ENCODE peak calls at places on chromosomes 2 and 18, in nine cellular contexts. One of them, this sample, is unnamed. For H3K9me3, the result is how much of the 10 kb centered on the place peaks cover.

GRCh38 chr2:69554981-69555380 is 88.6 kb downstream of the AAK1 start:
- DNase-seq in spleen: no peak
- DNase-seq in breast epithelium: no peak
- DNase-seq in adrenal gland: peak
- DNase-seq in ovary: no peak
- DNase-seq in K562: no peak
- DNase-seq in tibial nerve: no peak
- DNase-seq in stomach: no peak
- DNase-seq in upper lobe of left lung: no peak
- DNase-seq in this sample: no peak

GRCh38 chr2:231397011-231397927 is 1.8 kb downstream of the B3GNT7 start:
- DNase-seq in spleen: peak
- DNase-seq in breast epithelium: no peak
- DNase-seq in adrenal gland: no peak
- DNase-seq in ovary: no peak
- DNase-seq in K562: peak
- DNase-seq in tibial nerve: no peak
- DNase-seq in stomach: no peak
- DNase-seq in upper lobe of left lung: peak
- DNase-seq in this sample: no peak

GRCh38 chr2:237998530-237998929 is 31.7 kb downstream of the UBE2F start:
- DNase-seq in spleen: no peak
- DNase-seq in breast epithelium: no peak
- DNase-seq in adrenal gland: peak
- DNase-seq in ovary: no peak
- DNase-seq in K562: no peak
- DNase-seq in tibial nerve: no peak
- DNase-seq in stomach: no peak
- DNase-seq in upper lobe of left lung: no peak
- DNase-seq in this sample: no peak

GRCh38 chr2:75098856-75099255 is 100.5 kb downstream of the TACR1 start:
- DNase-seq in spleen: no peak
- DNase-seq in breast epithelium: no peak
- DNase-seq in adrenal gland: no peak
- DNase-seq in ovary: no peak
- DNase-seq in K562: peak
- DNase-seq in tibial nerve: no peak
- DNase-seq in stomach: no peak
- DNase-seq in upper lobe of left lung: no peak
- DNase-seq in this sample: no peak

GRCh38 chr2:101341901-101342624 is 33.6 kb upstream of the RNF149 start:
- DNase-seq in spleen: peak
- DNase-seq in breast epithelium: no peak
- DNase-seq in adrenal gland: peak
- DNase-seq in ovary: peak
- DNase-seq in K562: peak
- DNase-seq in tibial nerve: peak
- DNase-seq in stomach: peak
- DNase-seq in upper lobe of left lung: no peak
- DNase-seq in this sample: peak

GRCh38 chr2:64653174-64654062 is at the start of gene SERTAD2:
- DNase-seq in spleen: peak
- DNase-seq in breast epithelium: peak
- DNase-seq in adrenal gland: peak
- DNase-seq in ovary: peak
- DNase-seq in K562: peak
- DNase-seq in tibial nerve: peak
- DNase-seq in stomach: peak
- DNase-seq in upper lobe of left lung: peak
- DNase-seq in this sample: peak

GRCh38 chr2:226405465-226405864 is 394.2 kb downstream of the IRS1 start:
- DNase-seq in spleen: no peak
- DNase-seq in breast epithelium: no peak
- DNase-seq in adrenal gland: no peak
- DNase-seq in ovary: no peak
- DNase-seq in K562: no peak
- DNase-seq in tibial nerve: no peak
- DNase-seq in stomach: no peak
- DNase-seq in upper lobe of left lung: no peak
- DNase-seq in this sample: no peak

GRCh38 chr2:75503048-75503607 is 57.6 kb downstream of the EVA1A start:
- DNase-seq in spleen: no peak
- DNase-seq in breast epithelium: no peak
- DNase-seq in adrenal gland: peak
- DNase-seq in ovary: no peak
- DNase-seq in K562: no peak
- DNase-seq in tibial nerve: no peak
- DNase-seq in stomach: no peak
- DNase-seq in upper lobe of left lung: no peak
- DNase-seq in this sample: no peak

GRCh38 chr2:37919631-37920032 is 5.5 kb upstream of the RMDN2 start:
- DNase-seq in spleen: no peak
- DNase-seq in breast epithelium: no peak
- DNase-seq in adrenal gland: peak
- DNase-seq in ovary: no peak
- DNase-seq in K562: peak
- DNase-seq in tibial nerve: no peak
- DNase-seq in stomach: no peak
- DNase-seq in upper lobe of left lung: no peak
- DNase-seq in this sample: no peak

GRCh38 chr18:36593641-36594040 is 235.2 kb downstream of the TPGS2 start:
- DNase-seq in spleen: no peak
- DNase-seq in breast epithelium: no peak
- DNase-seq in adrenal gland: no peak
- DNase-seq in ovary: no peak
- DNase-seq in K562: no peak
- DNase-seq in tibial nerve: no peak
- DNase-seq in stomach: no peak
- DNase-seq in upper lobe of left lung: no peak
- DNase-seq in this sample: no peak

GRCh38 chr2:175233135-175233719 is 51.7 kb upstream of the ATP5MC3 start:
- DNase-seq in spleen: no peak
- DNase-seq in breast epithelium: no peak
- DNase-seq in adrenal gland: no peak
- DNase-seq in ovary: no peak
- DNase-seq in K562: no peak
- DNase-seq in tibial nerve: no peak
- DNase-seq in stomach: no peak
- DNase-seq in upper lobe of left lung: no peak
- DNase-seq in this sample: no peak

GRCh38 chr2:50344509-50345106 is 687.3 kb downstream of the NRXN1 start:
- DNase-seq in spleen: no peak
- DNase-seq in breast epithelium: no peak
- DNase-seq in adrenal gland: no peak
- DNase-seq in ovary: no peak
- DNase-seq in K562: no peak
- DNase-seq in tibial nerve: no peak
- DNase-seq in stomach: no peak
- DNase-seq in upper lobe of left lung: peak
- DNase-seq in this sample: no peak

GRCh38 chr18:27213123-27213717 is 28.1 kb upstream of the CHST9 start:
- DNase-seq in spleen: no peak
- DNase-seq in breast epithelium: no peak
- DNase-seq in adrenal gland: no peak
- DNase-seq in ovary: no peak
- DNase-seq in K562: no peak
- DNase-seq in tibial nerve: no peak
- DNase-seq in stomach: no peak
- DNase-seq in upper lobe of left lung: no peak
- DNase-seq in this sample: no peak

GRCh38 chr2:86107031-86107430 is 996 bp downstream of the PTCD3 start:
- DNase-seq in spleen: no peak
- DNase-seq in breast epithelium: no peak
- DNase-seq in adrenal gland: no peak
- DNase-seq in ovary: no peak
- DNase-seq in K562: no peak
- DNase-seq in tibial nerve: no peak
- DNase-seq in stomach: no peak
- DNase-seq in upper lobe of left lung: no peak
- DNase-seq in this sample: no peak

DNA sequence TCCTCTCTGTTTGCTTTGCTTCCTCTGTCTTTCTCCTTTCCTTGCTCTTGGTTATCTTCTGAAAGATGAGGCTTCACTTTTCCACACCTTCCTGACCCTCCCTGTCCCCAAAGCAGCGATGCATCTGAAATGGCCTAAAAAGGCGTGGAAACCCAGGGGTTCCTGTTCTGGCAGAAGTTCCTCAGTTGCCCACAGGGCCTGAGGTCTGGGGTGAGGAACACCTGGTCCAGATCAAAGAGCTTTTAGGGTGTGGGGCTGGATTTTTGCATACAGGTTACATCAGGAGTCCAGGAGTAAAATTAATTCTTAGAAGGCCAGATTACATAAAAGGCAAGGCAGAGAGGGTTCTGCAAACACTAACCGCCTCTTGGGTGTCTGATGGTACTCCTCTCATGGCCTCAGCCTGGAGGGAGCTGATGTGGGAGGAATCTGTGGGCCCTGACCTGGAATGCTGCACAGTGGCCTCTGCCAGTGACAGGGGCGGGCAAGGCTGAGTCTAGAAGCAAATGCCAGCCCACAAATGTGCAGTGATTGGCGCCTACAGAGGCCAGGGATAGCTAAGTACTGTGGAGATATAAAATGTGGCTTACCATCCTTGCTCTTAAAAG is 41.8 kb downstream of the INPP4A start:
- DNase-seq in spleen: peak
- DNase-seq in breast epithelium: no peak
- DNase-seq in adrenal gland: peak
- DNase-seq in ovary: no peak
- DNase-seq in K562: no peak
- DNase-seq in tibial nerve: no peak
- DNase-seq in stomach: no peak
- DNase-seq in upper lobe of left lung: no peak
- DNase-seq in this sample: no peak
- TF ChIP-seq POLR2A in spleen: no peak
- TF ChIP-seq POLR2A in breast epithelium: no peak
- TF ChIP-seq POLR2A in adrenal gland: no peak
- TF ChIP-seq POLR2A in ovary: no peak
- TF ChIP-seq POLR2A in K562: no peak
- TF ChIP-seq POLR2A in tibial nerve: no peak
- TF ChIP-seq POLR2A in stomach: no peak
- TF ChIP-seq POLR2A in upper lobe of left lung: no peak
- TF ChIP-seq POLR2A in this sample: no peak

GRCh38 chr2:214896287-214896686 is 86.8 kb upstream of the BARD1 start:
- DNase-seq in spleen: no peak
- DNase-seq in breast epithelium: no peak
- DNase-seq in adrenal gland: no peak
- DNase-seq in ovary: no peak
- DNase-seq in K562: no peak
- DNase-seq in tibial nerve: no peak
- DNase-seq in stomach: no peak
- DNase-seq in upper lobe of left lung: no peak
- DNase-seq in this sample: no peak
- H3K9me3 ChIP-seq in spleen: under half
- H3K9me3 ChIP-seq in breast epithelium: under half
- H3K9me3 ChIP-seq in adrenal gland: under half
- H3K9me3 ChIP-seq in ovary: under half
- H3K9me3 ChIP-seq in K562: under half
- H3K9me3 ChIP-seq in tibial nerve: under half
- H3K9me3 ChIP-seq in stomach: under half
- H3K9me3 ChIP-seq in upper lobe of left lung: under half
- H3K9me3 ChIP-seq in this sample: under half

DNA sequence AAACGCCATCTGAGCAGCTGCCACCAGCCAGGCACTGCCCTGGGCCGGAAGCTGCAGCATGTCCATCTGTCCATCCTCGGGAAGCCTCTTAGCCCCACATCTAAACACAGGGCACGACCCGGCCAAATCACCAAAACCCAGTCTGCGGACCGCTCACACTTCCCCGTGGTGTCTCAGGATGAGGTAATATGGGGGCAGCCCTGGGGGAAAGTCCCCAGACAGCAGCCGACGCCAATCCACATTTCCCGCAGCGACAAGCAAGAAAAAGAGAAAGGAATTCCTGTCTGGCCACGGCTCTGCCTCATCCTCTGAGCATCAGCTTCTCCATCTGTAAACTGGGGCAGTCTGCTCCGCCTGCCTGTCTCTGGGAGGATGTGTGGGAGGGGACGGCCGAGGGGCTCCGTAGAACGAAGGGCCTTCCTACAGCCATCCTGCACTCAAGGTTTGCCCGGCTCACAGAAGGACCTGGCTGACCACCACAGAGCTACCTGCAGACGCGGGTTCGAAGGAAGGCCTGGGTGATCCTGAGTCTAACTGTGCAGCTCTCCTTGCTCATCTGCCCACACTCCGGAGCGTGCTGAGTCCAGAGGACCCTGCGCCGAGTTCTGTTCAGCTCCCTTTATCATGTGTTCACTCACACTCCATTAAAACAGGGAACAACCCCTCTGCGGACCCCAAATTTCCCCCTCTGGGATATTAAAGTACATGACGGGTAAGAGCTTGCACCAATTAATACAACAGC is 138.5 kb downstream of the PXDN start:
- DNase-seq in spleen: peak
- DNase-seq in breast epithelium: no peak
- DNase-seq in adrenal gland: no peak
- DNase-seq in ovary: no peak
- DNase-seq in K562: no peak
- DNase-seq in tibial nerve: no peak
- DNase-seq in stomach: no peak
- DNase-seq in upper lobe of left lung: no peak
- DNase-seq in this sample: no peak
- H3K4me3 ChIP-seq in spleen: no peak
- H3K4me3 ChIP-seq in breast epithelium: no peak
- H3K4me3 ChIP-seq in adrenal gland: no peak
- H3K4me3 ChIP-seq in ovary: no peak
- H3K4me3 ChIP-seq in K562: no peak
- H3K4me3 ChIP-seq in tibial nerve: no peak
- H3K4me3 ChIP-seq in stomach: no peak
- H3K4me3 ChIP-seq in upper lobe of left lung: peak
- H3K4me3 ChIP-seq in this sample: no peak

GRCh38 chr2:27261241-27261925 is 1.5 kb downstream of the SLC30A3 start:
- DNase-seq in spleen: no peak
- DNase-seq in breast epithelium: no peak
- DNase-seq in adrenal gland: no peak
- DNase-seq in ovary: no peak
- DNase-seq in K562: no peak
- DNase-seq in tibial nerve: no peak
- DNase-seq in stomach: no peak
- DNase-seq in upper lobe of left lung: no peak
- DNase-seq in this sample: no peak

GRCh38 chr2:27263287-27264252 is 723 bp upstream of the SLC30A3 start:
- DNase-seq in spleen: no peak
- DNase-seq in breast epithelium: no peak
- DNase-seq in adrenal gland: no peak
- DNase-seq in ovary: no peak
- DNase-seq in K562: no peak
- DNase-seq in tibial nerve: no peak
- DNase-seq in stomach: no peak
- DNase-seq in upper lobe of left lung: no peak
- DNase-seq in this sample: no peak

GRCh38 chr2:27261926-27262298 is 935 bp downstream of the SLC30A3 start:
- DNase-seq in spleen: no peak
- DNase-seq in breast epithelium: no peak
- DNase-seq in adrenal gland: no peak
- DNase-seq in ovary: no peak
- DNase-seq in K562: no peak
- DNase-seq in tibial nerve: no peak
- DNase-seq in stomach: no peak
- DNase-seq in upper lobe of left lung: peak
- DNase-seq in this sample: no peak

GRCh38 chr2:27264253-27264752 is 1.5 kb upstream of the SLC30A3 start:
- DNase-seq in spleen: no peak
- DNase-seq in breast epithelium: no peak
- DNase-seq in adrenal gland: no peak
- DNase-seq in ovary: no peak
- DNase-seq in K562: no peak
- DNase-seq in tibial nerve: no peak
- DNase-seq in stomach: no peak
- DNase-seq in upper lobe of left lung: peak
- DNase-seq in this sample: no peak

GRCh38 chr2:27262379-27263286 is at the start of gene SLC30A3:
- DNase-seq in spleen: peak
- DNase-seq in breast epithelium: peak
- DNase-seq in adrenal gland: peak
- DNase-seq in ovary: peak
- DNase-seq in K562: peak
- DNase-seq in tibial nerve: peak
- DNase-seq in stomach: peak
- DNase-seq in upper lobe of left lung: peak
- DNase-seq in this sample: peak
- TF ChIP-seq POLR2A in spleen: no peak
- TF ChIP-seq POLR2A in breast epithelium: no peak
- TF ChIP-seq POLR2A in adrenal gland: no peak
- TF ChIP-seq POLR2A in ovary: no peak
- TF ChIP-seq POLR2A in K562: no peak
- TF ChIP-seq POLR2A in tibial nerve: no peak
- TF ChIP-seq POLR2A in stomach: no peak
- TF ChIP-seq POLR2A in upper lobe of left lung: no peak
- TF ChIP-seq POLR2A in this sample: no peak

This sample was measured in uterus.